ENCODE peak calls at places on chromosomes 7 and 10, in five cellular contexts. One of them, this sample, is unnamed.

GRCh38 chr7:76328390-76328789 is 25.9 kb downstream of the HSPB1 start:
- DNase-seq in HepG2: no peak
- DNase-seq in GM12878: no peak
- DNase-seq in suprapubic skin: no peak
- DNase-seq in transverse colon: no peak
- DNase-seq in this sample: no peak

GRCh38 chr10:57593983-57594573 is 673.6 kb downstream of the IPMK start:
- DNase-seq in HepG2: no peak
- DNase-seq in GM12878: no peak
- DNase-seq in suprapubic skin: no peak
- DNase-seq in transverse colon: no peak
- DNase-seq in this sample: no peak

GRCh38 chr10:93742633-93743349 is 14.9 kb upstream of the LGI1 start:
- DNase-seq in HepG2: no peak
- DNase-seq in GM12878: peak
- DNase-seq in suprapubic skin: no peak
- DNase-seq in transverse colon: no peak
- DNase-seq in this sample: no peak

GRCh38 chr7:99199226-99199625 is 8.7 kb downstream of the KPNA7 start:
- DNase-seq in HepG2: no peak
- DNase-seq in GM12878: no peak
- DNase-seq in suprapubic skin: no peak
- DNase-seq in transverse colon: no peak
- DNase-seq in this sample: no peak

GRCh38 chr10:943334-944033 is 12.0 kb upstream of the LARP4B start:
- DNase-seq in HepG2: no peak
- DNase-seq in GM12878: no peak
- DNase-seq in suprapubic skin: no peak
- DNase-seq in transverse colon: no peak
- DNase-seq in this sample: no peak

GRCh38 chr10:22677333-22677732 is 37.0 kb downstream of the PIP4K2A start:
- DNase-seq in HepG2: no peak
- DNase-seq in GM12878: no peak
- DNase-seq in suprapubic skin: no peak
- DNase-seq in transverse colon: no peak
- DNase-seq in this sample: no peak

GRCh38 chr7:97016392-97017196 is 8.0 kb downstream of the DLX5 start:
- DNase-seq in HepG2: peak
- DNase-seq in GM12878: no peak
- DNase-seq in suprapubic skin: no peak
- DNase-seq in transverse colon: no peak
- DNase-seq in this sample: no peak

GRCh38 chr10:4847580-4848020 is 21.6 kb downstream of the AKR1E2 start:
- DNase-seq in HepG2: no peak
- DNase-seq in GM12878: no peak
- DNase-seq in suprapubic skin: no peak
- DNase-seq in transverse colon: no peak
- DNase-seq in this sample: no peak

GRCh38 chr10:131162211-131162610 is 149.3 kb downstream of the TCERG1L start:
- DNase-seq in HepG2: no peak
- DNase-seq in GM12878: no peak
- DNase-seq in suprapubic skin: no peak
- DNase-seq in transverse colon: no peak
- DNase-seq in this sample: no peak

GRCh38 chr10:31064334-31064733 is 32.7 kb upstream of the ZNF438 start:
- DNase-seq in HepG2: no peak
- DNase-seq in GM12878: no peak
- DNase-seq in suprapubic skin: no peak
- DNase-seq in transverse colon: no peak
- DNase-seq in this sample: no peak

GRCh38 chr7:39651262-39651661 is 27.9 kb downstream of the RALA start:
- DNase-seq in HepG2: no peak
- DNase-seq in GM12878: no peak
- DNase-seq in suprapubic skin: no peak
- DNase-seq in transverse colon: no peak
- DNase-seq in this sample: no peak

GRCh38 chr7:50342616-50343114 is 38.1 kb downstream of the IKZF1 start:
- DNase-seq in HepG2: no peak
- DNase-seq in GM12878: no peak
- DNase-seq in suprapubic skin: no peak
- DNase-seq in transverse colon: peak
- DNase-seq in this sample: peak

GRCh38 chr10:13351340-13351915 is 3.3 kb upstream of the SEPHS1 start:
- DNase-seq in HepG2: no peak
- DNase-seq in GM12878: no peak
- DNase-seq in suprapubic skin: no peak
- DNase-seq in transverse colon: no peak
- DNase-seq in this sample: no peak

GRCh38 chr7:129643545-129644170 is 32.1 kb downstream of the NRF1 start:
- DNase-seq in HepG2: no peak
- DNase-seq in GM12878: no peak
- DNase-seq in suprapubic skin: no peak
- DNase-seq in transverse colon: no peak
- DNase-seq in this sample: no peak

GRCh38 chr7:107111196-107111595 is 57.6 kb upstream of the HBP1 start:
- DNase-seq in HepG2: no peak
- DNase-seq in GM12878: no peak
- DNase-seq in suprapubic skin: no peak
- DNase-seq in transverse colon: no peak
- DNase-seq in this sample: no peak

GRCh38 chr7:55536619-55537457 is 35.5 kb downstream of the VOPP1 start:
- DNase-seq in HepG2: no peak
- DNase-seq in GM12878: no peak
- DNase-seq in suprapubic skin: no peak
- DNase-seq in transverse colon: no peak
- DNase-seq in this sample: no peak
- H3K4me3 ChIP-seq in HepG2: no peak
- H3K4me3 ChIP-seq in GM12878: peak
- H3K4me3 ChIP-seq in suprapubic skin: no peak
- H3K4me3 ChIP-seq in transverse colon: no peak
- H3K4me3 ChIP-seq in this sample: no peak

GRCh38 chr7:100888529-100888987 is 957 bp downstream of the UFSP1 start:
- DNase-seq in HepG2: no peak
- DNase-seq in GM12878: no peak
- DNase-seq in suprapubic skin: no peak
- DNase-seq in transverse colon: no peak
- DNase-seq in this sample: no peak
- TF ChIP-seq POLR2AphosphoS5 in HepG2: no peak
- TF ChIP-seq POLR2AphosphoS5 in GM12878: peak
- TF ChIP-seq POLR2AphosphoS5 in suprapubic skin: no peak
- TF ChIP-seq POLR2AphosphoS5 in transverse colon: no peak
- TF ChIP-seq POLR2AphosphoS5 in this sample: no peak

GRCh38 chr7:44122529-44122928 is 819 bp downstream of the POLD2 start:
- DNase-seq in HepG2: no peak
- DNase-seq in GM12878: no peak
- DNase-seq in suprapubic skin: no peak
- DNase-seq in transverse colon: no peak
- DNase-seq in this sample: no peak

GRCh38 chr7:44124822-44125202 is 1.5 kb upstream of the POLD2 start:
- DNase-seq in HepG2: no peak
- DNase-seq in GM12878: no peak
- DNase-seq in suprapubic skin: no peak
- DNase-seq in transverse colon: no peak
- DNase-seq in this sample: no peak

GRCh38 chr7:44121761-44122420 is 1.5 kb downstream of the POLD2 start:
- DNase-seq in HepG2: no peak
- DNase-seq in GM12878: no peak
- DNase-seq in suprapubic skin: no peak
- DNase-seq in transverse colon: no peak
- DNase-seq in this sample: no peak

GRCh38 chr7:44120395-44120794 is 3.0 kb downstream of the POLD2 start:
- DNase-seq in HepG2: no peak
- DNase-seq in GM12878: no peak
- DNase-seq in suprapubic skin: no peak
- DNase-seq in transverse colon: no peak
- DNase-seq in this sample: no peak

GRCh38 chr7:44123190-44124003 is at the start of gene POLD2:
- DNase-seq in HepG2: peak
- DNase-seq in GM12878: peak
- DNase-seq in suprapubic skin: peak
- DNase-seq in transverse colon: peak
- DNase-seq in this sample: peak
- TF ChIP-seq POLR2A in HepG2: peak
- TF ChIP-seq POLR2A in GM12878: peak
- TF ChIP-seq POLR2A in suprapubic skin: peak
- TF ChIP-seq POLR2A in transverse colon: peak
- TF ChIP-seq POLR2A in this sample: peak

DNA sequence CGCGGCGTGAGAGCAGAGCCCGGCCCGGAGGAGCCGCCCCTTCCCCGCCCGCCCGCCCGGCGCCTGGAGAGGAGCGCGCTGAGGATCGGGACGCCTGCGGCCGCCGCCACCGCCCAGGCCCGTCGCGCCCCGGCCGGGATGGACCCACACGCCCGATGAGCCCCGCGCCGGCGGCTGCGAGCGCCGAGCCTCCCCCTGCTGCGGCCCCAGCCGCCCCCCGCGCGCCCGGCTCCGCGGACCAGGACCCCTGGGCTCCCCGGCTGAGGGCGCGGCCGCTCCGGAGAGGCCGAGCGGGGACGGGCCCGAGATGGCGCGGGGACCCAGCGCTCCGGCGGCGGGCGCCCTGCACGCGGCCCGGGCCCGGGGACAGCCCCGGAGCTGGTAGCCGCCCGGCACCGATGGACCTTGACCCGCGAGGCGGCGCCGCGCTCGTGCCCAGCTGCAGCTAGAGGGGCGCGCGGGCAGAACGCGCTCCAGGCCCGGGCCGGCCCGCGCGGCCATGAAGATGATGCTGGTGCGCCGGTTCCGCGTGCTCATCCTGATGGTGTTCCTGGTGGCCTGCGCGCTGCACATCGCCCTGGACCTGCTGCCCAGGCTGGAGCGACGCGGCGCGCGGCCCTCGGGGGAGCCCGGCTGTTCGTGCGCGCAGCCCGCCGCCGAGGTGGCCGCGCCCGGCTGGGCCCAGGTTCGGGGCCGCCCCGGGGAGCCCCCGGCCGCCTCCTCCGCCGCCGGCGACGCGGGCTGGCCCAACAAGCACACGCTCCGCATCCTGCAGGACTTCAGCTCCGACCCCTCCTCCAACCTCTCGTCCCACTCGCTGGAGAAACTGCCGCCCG is 548 bp downstream of the FAM20C start:
- DNase-seq in HepG2: no peak
- DNase-seq in GM12878: no peak
- DNase-seq in suprapubic skin: no peak
- DNase-seq in transverse colon: peak
- DNase-seq in this sample: no peak
- H3K4me3 ChIP-seq in HepG2: peak
- H3K4me3 ChIP-seq in GM12878: no peak
- H3K4me3 ChIP-seq in suprapubic skin: peak
- H3K4me3 ChIP-seq in transverse colon: peak
- H3K4me3 ChIP-seq in this sample: peak

DNA sequence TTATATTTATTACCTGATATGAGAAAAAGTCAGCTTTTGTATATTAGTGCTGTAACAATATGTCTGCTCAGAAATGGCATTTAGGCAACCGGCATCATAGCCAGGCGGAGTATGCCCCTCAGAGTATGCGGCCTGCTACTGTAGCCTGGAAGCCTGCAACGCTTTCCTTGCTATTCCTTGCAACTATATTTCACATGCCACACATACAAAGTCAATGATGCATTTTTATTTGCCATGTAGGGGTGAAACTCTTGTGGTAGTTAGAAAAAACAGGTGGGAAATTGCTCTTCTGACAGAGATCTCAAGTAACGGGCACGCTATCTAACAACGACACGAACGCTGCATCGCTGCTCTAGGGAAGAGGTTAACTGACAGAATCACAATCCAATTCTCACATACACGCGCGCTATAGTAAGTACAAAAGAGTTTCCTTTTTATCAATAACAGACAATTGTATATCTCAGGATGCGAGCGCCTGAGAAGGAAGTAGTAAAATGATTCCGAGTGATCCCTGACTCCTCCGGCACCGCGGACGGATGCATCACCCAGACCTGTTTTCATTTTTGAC is 5.9 kb downstream of the EBF3 start:
- DNase-seq in HepG2: no peak
- DNase-seq in GM12878: no peak
- DNase-seq in suprapubic skin: peak
- DNase-seq in transverse colon: no peak
- DNase-seq in this sample: no peak
- TF ChIP-seq POLR2AphosphoS5 in HepG2: no peak
- TF ChIP-seq POLR2AphosphoS5 in GM12878: no peak
- TF ChIP-seq POLR2AphosphoS5 in suprapubic skin: no peak
- TF ChIP-seq POLR2AphosphoS5 in transverse colon: no peak
- TF ChIP-seq POLR2AphosphoS5 in this sample: no peak

GRCh38 chr10:47384148-47384921 is at the start of gene ZNF488:
- DNase-seq in HepG2: peak
- DNase-seq in GM12878: no peak
- DNase-seq in suprapubic skin: no peak
- DNase-seq in transverse colon: peak
- DNase-seq in this sample: peak
- TF ChIP-seq POLR2A in HepG2: no peak
- TF ChIP-seq POLR2A in GM12878: no peak
- TF ChIP-seq POLR2A in suprapubic skin: no peak
- TF ChIP-seq POLR2A in transverse colon: no peak
- TF ChIP-seq POLR2A in this sample: no peak

GRCh38 chr7:150999001-150999400 is 8.2 kb downstream of the NOS3 start:
- DNase-seq in HepG2: no peak
- DNase-seq in GM12878: no peak
- DNase-seq in suprapubic skin: no peak
- DNase-seq in transverse colon: no peak
- DNase-seq in this sample: no peak

GRCh38 chr7:150997075-150997511 is 6.3 kb downstream of the NOS3 start:
- DNase-seq in HepG2: no peak
- DNase-seq in GM12878: no peak
- DNase-seq in suprapubic skin: no peak
- DNase-seq in transverse colon: no peak
- DNase-seq in this sample: no peak

GRCh38 chr7:150999497-151000225 is 8.8 kb downstream of the NOS3 start:
- DNase-seq in HepG2: no peak
- DNase-seq in GM12878: no peak
- DNase-seq in suprapubic skin: no peak
- DNase-seq in transverse colon: no peak
- DNase-seq in this sample: no peak

GRCh38 chr7:150997817-150998216 is 7.0 kb downstream of the NOS3 start:
- DNase-seq in HepG2: no peak
- DNase-seq in GM12878: no peak
- DNase-seq in suprapubic skin: no peak
- DNase-seq in transverse colon: no peak
- DNase-seq in this sample: no peak

GRCh38 chr7:150998341-150998740 is 7.5 kb downstream of the NOS3 start:
- DNase-seq in HepG2: no peak
- DNase-seq in GM12878: no peak
- DNase-seq in suprapubic skin: no peak
- DNase-seq in transverse colon: no peak
- DNase-seq in this sample: no peak
- H3K4me3 ChIP-seq in HepG2: no peak
- H3K4me3 ChIP-seq in GM12878: no peak
- H3K4me3 ChIP-seq in suprapubic skin: no peak
- H3K4me3 ChIP-seq in transverse colon: no peak
- H3K4me3 ChIP-seq in this sample: no peak

DNA sequence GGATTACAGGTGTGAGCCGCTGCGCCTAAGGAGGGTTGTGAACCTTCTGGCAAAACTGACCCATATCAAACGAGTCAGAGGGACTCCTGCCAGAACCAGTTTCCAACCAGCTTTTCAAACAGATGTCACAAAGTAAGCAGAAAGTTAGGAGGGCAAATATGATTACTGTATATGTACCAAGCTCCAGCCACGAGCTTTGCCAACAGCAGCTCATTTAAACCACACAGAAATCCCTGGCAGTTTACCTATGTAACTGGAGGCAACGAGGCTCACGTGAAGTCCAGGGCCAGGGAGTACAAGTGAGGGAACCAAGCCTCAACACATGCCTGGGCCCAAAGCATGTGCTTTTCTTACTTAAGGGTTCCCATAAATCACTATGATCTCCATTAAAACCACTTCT is 12.5 kb upstream of the DAGLB start:
- DNase-seq in HepG2: no peak
- DNase-seq in GM12878: no peak
- DNase-seq in suprapubic skin: no peak
- DNase-seq in transverse colon: no peak
- DNase-seq in this sample: peak
- TF ChIP-seq POLR2AphosphoS5 in HepG2: peak
- TF ChIP-seq POLR2AphosphoS5 in GM12878: no peak
- TF ChIP-seq POLR2AphosphoS5 in suprapubic skin: no peak
- TF ChIP-seq POLR2AphosphoS5 in transverse colon: no peak
- TF ChIP-seq POLR2AphosphoS5 in this sample: no peak

This sample was measured in breast epithelium.